ENCODE peak calls at places on chromosome 16, in five cellular contexts. O is cardiac fibroblast; X is neural crest cell; E is CD8-positive, alpha-beta T cell; H is GM23338. N is an unnamed sample.

GRCh38 chr16:68144008-68144407 is 58.8 kb downstream of the NFATC3 start:
- DNase-seq in O (no peak), X (no peak), E (no peak), H (no peak), N (no peak)

GRCh38 chr16:65069766-65070165 is 52.1 kb downstream of the CDH11 start:
- DNase-seq in O (no peak), X (no peak), E (no peak), H (no peak), N (no peak)

GRCh38 chr16:65601781-65602180 is 479.9 kb upstream of the CDH11 start:
- DNase-seq in O (peak; percentile 31), X (no peak), E (no peak), H (no peak), N (no peak)

GRCh38 chr16:7493133-7493532 is 160.5 kb downstream of the RBFOX1 start:
- DNase-seq in O (no peak), X (no peak), E (no peak), H (no peak), N (no peak)

GRCh38 chr16:11256657-11257130 is 690 bp upstream of the SOCS1 start:
- DNase-seq in O (peak; percentile 54), X (no peak), E (no peak), H (peak; percentile 71), N (peak; percentile 69)

GRCh38 chr16:85484337-85485295 is 128.5 kb upstream of the GSE1 start:
- DNase-seq in O (no peak), X (no peak), E (no peak), H (no peak), N (no peak)

GRCh38 chr16:74623214-74623842 is 16.4 kb upstream of the GLG1 start:
- DNase-seq in O (peak; percentile 68), X (no peak), E (no peak), H (peak; percentile 71), N (no peak)

GRCh38 chr16:28010671-28011070 is 52.8 kb downstream of the GSG1L start:
- DNase-seq in O (peak; percentile 31), X (no peak), E (no peak), H (no peak), N (no peak)

GRCh38 chr16:81555660-81556059 is 111.1 kb downstream of the CMIP start:
- DNase-seq in O (no peak), X (no peak), E (no peak), H (no peak), N (no peak)

GRCh38 chr16:79651363-79651762 is 50.8 kb upstream of the MAF start:
- DNase-seq in O (peak; percentile 69), X (no peak), E (no peak), H (no peak), N (no peak)

GRCh38 chr16:84986102-84986501 is 25.2 kb downstream of the ZDHHC7 start:
- DNase-seq in O (no peak), X (no peak), E (no peak), H (no peak), N (no peak)

GRCh38 chr16:7744546-7745294 is 412.1 kb downstream of the RBFOX1 start:
- DNase-seq in O (no peak), X (no peak), E (no peak), H (no peak), N (no peak)

GRCh38 chr16:89230210-89230609 is 12.7 kb downstream of the ZNF778 start:
- DNase-seq in O (no peak), X (no peak), E (no peak), H (no peak), N (no peak)

GRCh38 chr16:13453938-13454553 is 465.9 kb upstream of the ERCC4 start:
- DNase-seq in O (no peak), X (peak; percentile 53), E (no peak), H (peak; percentile 82), N (peak; percentile 62)

GRCh38 chr16:65287307-65287706 is 165.4 kb upstream of the CDH11 start:
- DNase-seq in O (no peak), X (no peak), E (no peak), H (no peak), N (no peak)

GRCh38 chr16:56814537-56815432 is 50.2 kb upstream of the SLC12A3 start:
- DNase-seq in O (peak; percentile 15), X (no peak), E (no peak), H (no peak), N (no peak)

GRCh38 chr16:89599451-89599858 is 14.0 kb upstream of the DPEP1 start:
- DNase-seq in O (no peak), X (no peak), E (peak; percentile 30), H (peak; percentile 90), N (peak; percentile 61)

GRCh38 chr16:50598256-50598894 is 50.2 kb downstream of the NKD1 start:
- DNase-seq in O (no peak), X (no peak), E (no peak), H (no peak), N (no peak)

GRCh38 chr16:369866-370436 is 387 bp downstream of the MRPL28 start:
- DNase-seq in O (peak; percentile 19), X (no peak), E (no peak), H (peak; percentile 71), N (no peak)

GRCh38 chr16:68097895-68098294 is 12.7 kb downstream of the NFATC3 start:
- DNase-seq in O (no peak), X (no peak), E (no peak), H (no peak), N (no peak)

GRCh38 chr16:1163567-1164055 is 10.7 kb downstream of the CACNA1H start:
- DNase-seq in O (no peak), X (no peak), E (no peak), H (no peak), N (no peak)

GRCh38 chr16:12057276-12057675 is 80.7 kb downstream of the SNX29 start:
- DNase-seq in O (peak; percentile 68), X (no peak), E (no peak), H (peak; percentile 14), N (no peak)

GRCh38 chr16:68022278-68022727 is 729 bp downstream of the DDX28 start:
- DNase-seq in O (no peak), X (no peak), E (no peak), H (no peak), N (no peak)

GRCh38 chr16:52629296-52629695 is 82.4 kb upstream of the TOX3 start:
- DNase-seq in O (no peak), X (no peak), E (no peak), H (no peak), N (no peak)

GRCh38 chr16:1534021-1535020 is 855 bp downstream of the TMEM204 start:
- DNase-seq in O (peak; percentile 24), X (no peak), E (peak; percentile 22), H (no peak), N (peak; percentile 10)

GRCh38 chr16:89410794-89411309 is 79.5 kb downstream of the ANKRD11 start:
- DNase-seq in O (peak; percentile 90), X (no peak), E (peak; percentile 27), H (no peak), N (no peak)

GRCh38 chr16:71260995-71261394 is 28.2 kb downstream of the CMTR2 start:
- DNase-seq in O (no peak), X (no peak), E (no peak), H (no peak), N (no peak)

GRCh38 chr16:89187337-89188063 is 12.8 kb downstream of the SLC22A31 start:
- DNase-seq in O (no peak), X (peak; percentile 47), E (no peak), H (no peak), N (peak; percentile 44)

GRCh38 chr16:9238346-9238745 is 146.9 kb downstream of the HAPSTR1 start:
- DNase-seq in O (no peak), X (no peak), E (no peak), H (no peak), N (no peak)

GRCh38 chr16:83305092-83305491 is 502.7 kb upstream of the HSBP1 start:
- DNase-seq in O (peak; percentile 76), X (no peak), E (no peak), H (no peak), N (no peak)

GRCh38 chr16:12569061-12569460 is 234.6 kb downstream of the CPPED1 start:
- DNase-seq in O (no peak), X (no peak), E (no peak), H (no peak), N (no peak)

GRCh38 chr16:16075463-16076399 is 126.3 kb downstream of the ABCC1 start:
- DNase-seq in O (peak; percentile 19), X (no peak), E (no peak), H (no peak), N (no peak)

GRCh38 chr16:81523387-81524115 is 78.9 kb downstream of the CMIP start:
- DNase-seq in O (peak; percentile 70), X (no peak), E (peak; percentile 22), H (no peak), N (no peak)

GRCh38 chr16:48395375-48395774 is 10.2 kb upstream of the SIAH1 start:
- DNase-seq in O (no peak), X (no peak), E (no peak), H (no peak), N (no peak)

GRCh38 chr16:48386559-48387312 is 1.5 kb upstream of the SIAH1 start:
- DNase-seq in O (no peak), X (no peak), E (no peak), H (no peak), N (no peak)

GRCh38 chr16:48393843-48394703 is 8.9 kb upstream of the SIAH1 start:
- DNase-seq in O (peak; percentile 69), X (no peak), E (no peak), H (no peak), N (no peak)

GRCh38 chr16:48392407-48392806 is 7.2 kb upstream of the SIAH1 start:
- DNase-seq in O (no peak), X (no peak), E (no peak), H (no peak), N (no peak)
- TF ChIP-seq CTCF in O (no peak), X (no peak), E (no peak), H (no peak), N (no peak)

GRCh38 chr16:76376988-76377387 is 99.8 kb downstream of the CNTNAP4 start:
- DNase-seq in O (no peak), X (no peak), E (no peak), H (no peak), N (no peak)

GRCh38 chr16:76378020-76378419 is 100.8 kb downstream of the CNTNAP4 start:
- DNase-seq in O (no peak), X (no peak), E (no peak), H (no peak), N (no peak)
- TF ChIP-seq CTCF in O (no peak), X (no peak), E (no peak), H (no peak), N (no peak)

DNA sequence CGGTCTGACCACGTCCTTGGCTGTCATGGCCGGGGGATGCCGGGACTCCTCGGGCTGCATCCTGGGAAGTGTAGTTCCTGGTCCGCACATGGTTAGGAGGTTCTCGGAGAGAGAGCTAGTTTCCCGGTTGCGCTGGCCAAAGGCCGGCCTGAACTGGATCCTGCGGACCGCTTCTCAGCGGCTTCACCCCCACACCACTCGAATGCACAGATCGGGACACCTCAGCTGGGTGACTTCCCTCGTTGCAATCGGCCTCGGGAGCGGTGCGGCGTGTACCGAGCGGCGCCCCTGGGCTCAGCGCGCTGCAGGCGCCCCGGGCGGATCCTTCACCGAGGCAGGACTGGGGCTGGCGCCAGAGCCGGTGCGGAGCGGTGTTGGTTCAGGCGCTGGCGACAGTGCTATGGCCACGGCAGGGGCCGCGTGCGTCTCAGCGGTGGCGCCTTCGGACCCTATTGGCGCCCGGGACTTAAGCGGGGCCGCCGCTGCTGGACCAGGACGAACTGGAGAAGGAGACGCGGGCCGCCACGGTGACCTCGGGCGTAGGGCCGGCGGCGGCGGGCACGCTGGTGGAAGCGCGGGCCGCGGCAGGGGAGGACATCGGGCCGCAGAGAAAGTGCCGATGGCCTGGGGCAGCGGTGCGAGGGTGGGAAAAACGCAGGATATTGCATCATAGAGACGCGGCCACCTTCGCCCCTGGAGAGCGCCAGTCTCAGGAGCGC is 11.5 kb downstream of the ZNF629 start:
- DNase-seq in O (peak; percentile 87), X (peak; percentile 76), E (peak; percentile 57), H (peak; percentile 96), N (peak; percentile 82)
- TF ChIP-seq CTCF in O (no peak), X (no peak), E (no peak), H (no peak), N (no peak)

GRCh38 chr16:78363843-78364242 is 264.4 kb downstream of the WWOX start:
- DNase-seq in O (no peak), X (no peak), E (no peak), H (peak; percentile 50), N (no peak)
- TF ChIP-seq CTCF in O (no peak), X (no peak), E (no peak), H (peak; percentile 59), N (no peak)